ENCODE peak calls at places on chromosome 9, in five cellular contexts. One of them, this sample, is unnamed.

GRCh38 chr9:125820100-125820804 is 73.1 kb downstream of the PBX3 start:
- DNase-seq in SK-N-SH: no peak
- DNase-seq in GM12878: no peak
- DNase-seq in K562: no peak
- DNase-seq in HepG2: no peak
- DNase-seq in this sample: no peak

GRCh38 chr9:109232449-109232848 is 65.4 kb upstream of the FRRS1L start:
- DNase-seq in GM12878: no peak
- DNase-seq in K562: no peak
- DNase-seq in HepG2: no peak
- DNase-seq in SK-N-SH: no peak
- DNase-seq in this sample: no peak

GRCh38 chr9:104885818-104886709 is 41.9 kb downstream of the ABCA1 start:
- DNase-seq in SK-N-SH: no peak
- DNase-seq in HepG2: peak
- DNase-seq in GM12878: no peak
- DNase-seq in K562: no peak
- DNase-seq in this sample: no peak

GRCh38 chr9:22158275-22158674 is 149.2 kb upstream of the CDKN2B start:
- DNase-seq in K562: no peak
- DNase-seq in HepG2: no peak
- DNase-seq in GM12878: no peak
- DNase-seq in SK-N-SH: no peak
- DNase-seq in this sample: no peak

GRCh38 chr9:107176701-107177100 is 106.4 kb upstream of the RAD23B start:
- DNase-seq in GM12878: no peak
- DNase-seq in SK-N-SH: peak
- DNase-seq in K562: no peak
- DNase-seq in HepG2: no peak
- DNase-seq in this sample: no peak

GRCh38 chr9:109868222-109868621 is 88.2 kb downstream of the PALM2AKAP2 start:
- DNase-seq in K562: no peak
- DNase-seq in SK-N-SH: no peak
- DNase-seq in HepG2: no peak
- DNase-seq in GM12878: no peak
- DNase-seq in this sample: no peak

GRCh38 chr9:975740-976257 is 656 bp upstream of the DMRT3 start:
- DNase-seq in HepG2: no peak
- DNase-seq in GM12878: no peak
- DNase-seq in K562: no peak
- DNase-seq in SK-N-SH: no peak
- DNase-seq in this sample: no peak

GRCh38 chr9:105244996-105245719 is 707 bp downstream of the SLC44A1 start:
- DNase-seq in K562: no peak
- DNase-seq in HepG2: no peak
- DNase-seq in GM12878: no peak
- DNase-seq in SK-N-SH: peak
- DNase-seq in this sample: peak

GRCh38 chr9:13915591-13916301 is 398.2 kb downstream of the NFIB start:
- DNase-seq in K562: no peak
- DNase-seq in SK-N-SH: no peak
- DNase-seq in HepG2: no peak
- DNase-seq in GM12878: no peak
- DNase-seq in this sample: no peak

GRCh38 chr9:97980918-97981827 is 2.0 kb upstream of the ANP32B start:
- DNase-seq in GM12878: no peak
- DNase-seq in SK-N-SH: peak
- DNase-seq in HepG2: peak
- DNase-seq in K562: peak
- DNase-seq in this sample: no peak

GRCh38 chr9:113221003-113221799 is at the start of the genes FKBP15 and SLC31A1:
- DNase-seq in HepG2: peak
- DNase-seq in GM12878: peak
- DNase-seq in SK-N-SH: peak
- DNase-seq in K562: peak
- DNase-seq in this sample: peak

GRCh38 chr9:78025186-78025585 is 6.4 kb downstream of the GNAQ start:
- DNase-seq in SK-N-SH: no peak
- DNase-seq in GM12878: no peak
- DNase-seq in K562: no peak
- DNase-seq in HepG2: no peak
- DNase-seq in this sample: no peak

GRCh38 chr9:117704024-117704575 is at the start of gene TLR4:
- DNase-seq in HepG2: no peak
- DNase-seq in GM12878: peak
- DNase-seq in K562: no peak
- DNase-seq in SK-N-SH: no peak
- DNase-seq in this sample: peak

GRCh38 chr9:118028225-118028624 is 324.0 kb downstream of the TLR4 start:
- DNase-seq in HepG2: no peak
- DNase-seq in GM12878: no peak
- DNase-seq in SK-N-SH: peak
- DNase-seq in K562: no peak
- DNase-seq in this sample: no peak

GRCh38 chr9:124011460-124012301 is at the start of gene LHX2:
- DNase-seq in SK-N-SH: peak
- DNase-seq in HepG2: no peak
- DNase-seq in K562: peak
- DNase-seq in GM12878: no peak
- DNase-seq in this sample: peak

GRCh38 chr9:108832179-108832500 is 23.6 kb downstream of the ACTL7B start:
- DNase-seq in HepG2: no peak
- DNase-seq in K562: no peak
- DNase-seq in SK-N-SH: no peak
- DNase-seq in GM12878: no peak
- DNase-seq in this sample: no peak

GRCh38 chr9:117535439-117535838 is 120.6 kb upstream of the ASTN2 start:
- DNase-seq in K562: no peak
- DNase-seq in SK-N-SH: no peak
- DNase-seq in HepG2: no peak
- DNase-seq in GM12878: no peak
- DNase-seq in this sample: no peak

GRCh38 chr9:88949961-88950340 is 41.3 kb upstream of the S1PR3 start:
- DNase-seq in HepG2: no peak
- DNase-seq in SK-N-SH: no peak
- DNase-seq in GM12878: no peak
- DNase-seq in K562: no peak
- DNase-seq in this sample: no peak

GRCh38 chr9:129632460-129632859 is 6.5 kb downstream of the NTMT1 start:
- DNase-seq in GM12878: no peak
- DNase-seq in SK-N-SH: no peak
- DNase-seq in HepG2: no peak
- DNase-seq in K562: no peak
- DNase-seq in this sample: no peak

GRCh38 chr9:84145780-84146179 is 165.2 kb downstream of the RMI1 start:
- DNase-seq in SK-N-SH: no peak
- DNase-seq in K562: no peak
- DNase-seq in HepG2: no peak
- DNase-seq in GM12878: no peak
- DNase-seq in this sample: no peak

GRCh38 chr9:68979538-68980314 is 34.2 kb downstream of the PRKACG start:
- DNase-seq in SK-N-SH: no peak
- DNase-seq in K562: no peak
- DNase-seq in HepG2: no peak
- DNase-seq in GM12878: no peak
- DNase-seq in this sample: no peak

GRCh38 chr9:128912270-128912853 is 8.4 kb upstream of the PHYHD1 start:
- DNase-seq in SK-N-SH: no peak
- DNase-seq in HepG2: peak
- DNase-seq in GM12878: no peak
- DNase-seq in K562: no peak
- DNase-seq in this sample: no peak

GRCh38 chr9:26524225-26524624 is 368.4 kb downstream of the CAAP1 start:
- DNase-seq in K562: no peak
- DNase-seq in HepG2: no peak
- DNase-seq in GM12878: no peak
- DNase-seq in SK-N-SH: no peak
- DNase-seq in this sample: no peak

GRCh38 chr9:123922911-123923310 is 7.0 kb downstream of the DENND1A start:
- DNase-seq in GM12878: no peak
- DNase-seq in K562: no peak
- DNase-seq in HepG2: peak
- DNase-seq in SK-N-SH: no peak
- DNase-seq in this sample: no peak

GRCh38 chr9:128593856-128594255 is 41.5 kb downstream of the SPTAN1 start:
- DNase-seq in K562: no peak
- DNase-seq in SK-N-SH: no peak
- DNase-seq in HepG2: no peak
- DNase-seq in GM12878: no peak
- DNase-seq in this sample: no peak

GRCh38 chr9:31259824-31260223 is 1124.6 kb upstream of the ACO1 start:
- DNase-seq in K562: no peak
- DNase-seq in HepG2: no peak
- DNase-seq in SK-N-SH: no peak
- DNase-seq in GM12878: no peak
- DNase-seq in this sample: no peak

GRCh38 chr9:97468658-97469448 is 32.6 kb upstream of the TMOD1 start:
- DNase-seq in K562: peak
- DNase-seq in HepG2: peak
- DNase-seq in GM12878: peak
- DNase-seq in SK-N-SH: peak
- DNase-seq in this sample: peak

GRCh38 chr9:78132688-78133033 is 101.0 kb upstream of the GNAQ start:
- DNase-seq in SK-N-SH: no peak
- DNase-seq in HepG2: no peak
- DNase-seq in GM12878: no peak
- DNase-seq in K562: no peak
- DNase-seq in this sample: no peak

GRCh38 chr9:95629585-95629984 is 112.8 kb upstream of the PTCH1 start:
- DNase-seq in SK-N-SH: no peak
- DNase-seq in GM12878: no peak
- DNase-seq in HepG2: no peak
- DNase-seq in K562: no peak
- DNase-seq in this sample: no peak

GRCh38 chr9:90999425-91000397 is 198.1 kb downstream of the SYK start:
- DNase-seq in SK-N-SH: no peak
- DNase-seq in GM12878: no peak
- DNase-seq in HepG2: no peak
- DNase-seq in K562: no peak
- DNase-seq in this sample: no peak

GRCh38 chr9:134548618-134549017 is 93.0 kb upstream of the COL5A1 start:
- DNase-seq in K562: no peak
- DNase-seq in GM12878: no peak
- DNase-seq in HepG2: no peak
- DNase-seq in SK-N-SH: no peak
- DNase-seq in this sample: no peak

GRCh38 chr9:134547161-134548100 is 94.2 kb upstream of the COL5A1 start:
- DNase-seq in SK-N-SH: no peak
- DNase-seq in HepG2: no peak
- DNase-seq in GM12878: no peak
- DNase-seq in K562: no peak
- DNase-seq in this sample: no peak

GRCh38 chr9:134549336-134549735 is 92.3 kb upstream of the COL5A1 start:
- DNase-seq in GM12878: no peak
- DNase-seq in SK-N-SH: no peak
- DNase-seq in HepG2: no peak
- DNase-seq in K562: no peak
- DNase-seq in this sample: no peak

GRCh38 chr9:134546746-134547145 is 94.9 kb upstream of the COL5A1 start:
- DNase-seq in SK-N-SH: no peak
- DNase-seq in HepG2: no peak
- DNase-seq in GM12878: no peak
- DNase-seq in K562: no peak
- DNase-seq in this sample: no peak

GRCh38 chr9:134548185-134548584 is 93.4 kb upstream of the COL5A1 start:
- DNase-seq in SK-N-SH: no peak
- DNase-seq in K562: no peak
- DNase-seq in GM12878: no peak
- DNase-seq in HepG2: no peak
- DNase-seq in this sample: no peak
- TF ChIP-seq REST in SK-N-SH: no peak
- TF ChIP-seq REST in K562: no peak
- TF ChIP-seq REST in GM12878: no peak
- TF ChIP-seq REST in HepG2: no peak
- TF ChIP-seq REST in this sample: no peak

DNA sequence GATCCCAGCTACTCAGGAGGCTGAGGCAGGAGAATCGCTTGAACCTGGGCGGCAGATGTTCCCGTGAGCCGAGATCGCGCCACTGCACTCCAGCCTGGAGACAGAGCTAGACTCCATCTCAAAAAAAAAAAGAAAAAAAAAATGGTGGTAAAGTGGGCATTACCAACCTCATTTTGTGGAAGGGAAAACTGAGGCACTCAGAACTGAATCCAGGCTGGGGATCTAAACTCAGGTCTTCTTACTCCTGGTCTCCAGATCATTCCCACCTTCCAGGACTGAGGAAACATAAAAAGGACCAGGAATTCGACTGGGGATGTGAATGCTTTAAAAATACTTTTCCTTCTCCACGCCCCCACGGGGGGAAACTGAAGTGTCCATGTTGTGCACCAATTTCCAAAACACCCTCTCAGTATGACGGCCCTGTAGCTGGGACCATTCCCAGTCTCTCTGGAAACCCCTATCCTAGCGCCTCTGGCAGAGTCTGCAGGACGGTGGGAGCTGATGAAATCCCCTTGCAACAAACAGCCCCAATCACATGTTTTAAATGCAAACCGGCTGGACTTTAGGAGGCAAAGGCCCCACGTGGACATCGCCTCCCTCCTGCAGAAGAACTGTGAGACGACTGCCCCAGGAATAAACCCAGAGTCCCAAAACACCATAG is 8.9 kb upstream of the AKNA start:
- DNase-seq in GM12878: no peak
- DNase-seq in K562: peak
- DNase-seq in HepG2: peak
- DNase-seq in SK-N-SH: no peak
- DNase-seq in this sample: no peak
- H3K27ac ChIP-seq in GM12878: peak
- H3K27ac ChIP-seq in K562: peak
- H3K27ac ChIP-seq in HepG2: peak
- H3K27ac ChIP-seq in SK-N-SH: no peak
- H3K27ac ChIP-seq in this sample: no peak

GRCh38 chr9:136808075-136808780 is 480 bp downstream of the RABL6 start:
- DNase-seq in GM12878: no peak
- DNase-seq in K562: peak
- DNase-seq in HepG2: no peak
- DNase-seq in SK-N-SH: peak
- DNase-seq in this sample: peak
- TF ChIP-seq GABPA in GM12878: no peak
- TF ChIP-seq GABPA in K562: no peak
- TF ChIP-seq GABPA in HepG2: no peak
- TF ChIP-seq GABPA in SK-N-SH: no peak
- TF ChIP-seq GABPA in this sample: no peak

GRCh38 chr9:132826131-132826530 is 52.0 kb downstream of the AK8 start:
- DNase-seq in HepG2: no peak
- DNase-seq in GM12878: no peak
- DNase-seq in K562: no peak
- DNase-seq in SK-N-SH: no peak
- DNase-seq in this sample: no peak

GRCh38 chr9:132826576-132827365 is 51.3 kb downstream of the AK8 start:
- DNase-seq in K562: no peak
- DNase-seq in HepG2: no peak
- DNase-seq in GM12878: no peak
- DNase-seq in SK-N-SH: no peak
- DNase-seq in this sample: no peak

GRCh38 chr9:132823370-132824144 is 54.5 kb downstream of the AK8 start:
- DNase-seq in SK-N-SH: no peak
- DNase-seq in HepG2: peak
- DNase-seq in GM12878: no peak
- DNase-seq in K562: no peak
- DNase-seq in this sample: no peak

GRCh38 chr9:132827366-132827765 is 50.7 kb downstream of the AK8 start:
- DNase-seq in SK-N-SH: no peak
- DNase-seq in GM12878: no peak
- DNase-seq in K562: no peak
- DNase-seq in HepG2: no peak
- DNase-seq in this sample: no peak

GRCh38 chr9:132824151-132824550 is 53.9 kb downstream of the AK8 start:
- DNase-seq in HepG2: no peak
- DNase-seq in GM12878: no peak
- DNase-seq in SK-N-SH: no peak
- DNase-seq in K562: no peak
- DNase-seq in this sample: no peak
- TF ChIP-seq REST in HepG2: no peak
- TF ChIP-seq REST in GM12878: no peak
- TF ChIP-seq REST in SK-N-SH: no peak
- TF ChIP-seq REST in K562: no peak
- TF ChIP-seq REST in this sample: no peak

This sample was measured in HL-60.